ENCODE peak calls at places on chromosomes 5 and 9, in six cellular contexts. O is activated CD8-positive, alpha-beta T cell treated with anti-CD3 and anti-CD28 coated beads for 36 hours; Q is IMR-90; T is lower leg skin; Z is LNCaP clone FGC; P is fibroblast of pulmonary artery. H is an unnamed sample.

GRCh38 chr5:90221947-90222346 is 187.6 kb downstream of the CETN3 start:
- DNase-seq in Q (peak), T (no peak), O (no peak), Z (no peak), P (peak), H (no peak)

GRCh38 chr5:170338933-170339779 is 41.6 kb upstream of the LCP2 start:
- DNase-seq in Q (no peak), Z (no peak), P (no peak), T (peak), O (peak), H (peak)

GRCh38 chr9:34254141-34254913 is 74.7 kb downstream of the KIF24 start:
- DNase-seq in P (peak), Z (no peak), T (peak), Q (peak), O (no peak), H (no peak)

GRCh38 chr5:55714339-55714738 is 2.2 kb upstream of the SLC38A9 start:
- DNase-seq in P (no peak), Z (peak), Q (no peak), O (no peak), T (no peak), H (no peak)

GRCh38 chr9:120571443-120572257 is 8.3 kb downstream of the CDK5RAP2 start:
- DNase-seq in T (no peak), Q (peak), P (peak), Z (peak), O (no peak), H (no peak)

GRCh38 chr9:117485176-117485575 is 70.3 kb upstream of the ASTN2 start:
- DNase-seq in T (no peak), P (no peak), O (no peak), Q (no peak), Z (no peak), H (no peak)

GRCh38 chr5:126309860-126310259 is 113.3 kb upstream of the GRAMD2B start:
- DNase-seq in T (no peak), O (no peak), Q (no peak), P (no peak), Z (no peak), H (no peak)

GRCh38 chr9:32551491-32552049 is 557 bp upstream of the SMIM27 start:
- DNase-seq in O (peak), Q (peak), T (peak), P (peak), Z (no peak), H (peak)

GRCh38 chr9:104177003-104177611 is 83.0 kb downstream of the SMC2 start:
- DNase-seq in P (peak), O (no peak), Z (peak), Q (no peak), T (no peak), H (no peak)

GRCh38 chr5:141420855-141421488 is at the start of gene PCDHGA11:
- DNase-seq in Q (peak), Z (no peak), P (peak), T (no peak), O (peak), H (peak)

GRCh38 chr9:89986190-89986589 is 381.4 kb downstream of the GADD45G start:
- DNase-seq in T (no peak), Z (no peak), P (no peak), Q (no peak), O (peak), H (no peak)

GRCh38 chr5:75620184-75620959 is 9.1 kb downstream of the ANKDD1B start:
- DNase-seq in Q (no peak), T (no peak), Z (peak), P (no peak), O (no peak), H (no peak)

GRCh38 chr9:91001146-91001611 is 199.6 kb downstream of the SYK start:
- DNase-seq in T (no peak), P (peak), Z (peak), O (no peak), Q (peak), H (no peak)

GRCh38 chr9:109264865-109265532 is 55.9 kb downstream of the EPB41L4B start:
- DNase-seq in O (no peak), P (no peak), T (peak), Z (no peak), Q (no peak), H (no peak)

GRCh38 chr9:22008662-22009562 is at the start of gene CDKN2B:
- DNase-seq in T (peak), O (peak), P (peak), Q (peak), Z (peak), H (peak)

GRCh38 chr9:99090366-99091130 is 14.4 kb upstream of the TGFBR1 start:
- DNase-seq in T (no peak), Q (no peak), Z (no peak), P (no peak), O (no peak), H (no peak)

GRCh38 chr5:88886252-88886651 is 3.3 kb upstream of the MEF2C start:
- DNase-seq in O (no peak), P (no peak), Q (no peak), Z (no peak), T (no peak), H (no peak)

GRCh38 chr9:132245465-132245864 is 83.6 kb downstream of the NTNG2 start:
- DNase-seq in P (no peak), O (no peak), Q (no peak), T (no peak), Z (no peak), H (no peak)

GRCh38 chr5:169636477-169637084 is 494 bp upstream of the DOCK2 start:
- DNase-seq in T (no peak), Q (no peak), Z (no peak), P (no peak), O (no peak), H (no peak)

GRCh38 chr9:123049589-123050222 is 16.2 kb downstream of the GPR21 start:
- DNase-seq in T (no peak), O (no peak), Z (peak), Q (peak), P (peak), H (no peak)

GRCh38 chr9:33111621-33112020 is 35.1 kb upstream of the SMU1 start:
- DNase-seq in T (peak), P (no peak), O (no peak), Z (no peak), Q (no peak), H (no peak)

GRCh38 chr9:16092142-16092541 is 539.3 kb downstream of the CCDC171 start:
- DNase-seq in Z (no peak), P (no peak), Q (no peak), O (no peak), T (no peak), H (no peak)

GRCh38 chr9:117528225-117528624 is 113.4 kb upstream of the ASTN2 start:
- DNase-seq in P (no peak), Q (no peak), T (no peak), Z (no peak), O (no peak), H (no peak)

GRCh38 chr9:119836036-119836435 is 466.8 kb upstream of the BRINP1 start:
- DNase-seq in Q (no peak), P (no peak), Z (no peak), O (no peak), T (no peak), H (no peak)

GRCh38 chr9:105328872-105329728 is 84.6 kb downstream of the SLC44A1 start:
- DNase-seq in T (no peak), O (no peak), P (no peak), Q (no peak), Z (no peak), H (no peak)

GRCh38 chr5:34656700-34657549 is 797 bp downstream of the RAI14 start:
- DNase-seq in Z (no peak), Q (no peak), T (peak), P (no peak), O (peak), H (peak)

GRCh38 chr5:26009742-26010141 is 1028.6 kb downstream of the CDH9 start:
- DNase-seq in Z (no peak), O (no peak), T (no peak), Q (no peak), P (no peak), H (no peak)
- TF ChIP-seq CTCF in Z (peak), O (no peak), T (no peak), Q (no peak), P (no peak), H (no peak)

GRCh38 chr5:61198606-61199005 is 36.3 kb upstream of the SMIM15 start:
- DNase-seq in T (no peak), Z (no peak), P (no peak), Q (no peak), O (no peak), H (no peak)
- TF ChIP-seq CTCF in T (no peak), Z (no peak), P (no peak), Q (no peak), O (no peak), H (no peak)

GRCh38 chr9:114507726-114508125 is 2.5 kb upstream of the WHRN start:
- DNase-seq in P (peak), O (peak), Q (peak), Z (no peak), T (no peak), H (peak)
- TF ChIP-seq CTCF in P (peak), O (peak), Q (peak), Z (peak), T (no peak), H (peak)

GRCh38 chr9:2620876-2621677 is 510 bp upstream of the VLDLR start:
- DNase-seq in Z (peak), P (peak), O (peak), Q (peak), T (peak), H (no peak)
- TF ChIP-seq CTCF in Z (peak), P (peak), O (no peak), Q (peak), T (no peak), H (no peak)

DNA sequence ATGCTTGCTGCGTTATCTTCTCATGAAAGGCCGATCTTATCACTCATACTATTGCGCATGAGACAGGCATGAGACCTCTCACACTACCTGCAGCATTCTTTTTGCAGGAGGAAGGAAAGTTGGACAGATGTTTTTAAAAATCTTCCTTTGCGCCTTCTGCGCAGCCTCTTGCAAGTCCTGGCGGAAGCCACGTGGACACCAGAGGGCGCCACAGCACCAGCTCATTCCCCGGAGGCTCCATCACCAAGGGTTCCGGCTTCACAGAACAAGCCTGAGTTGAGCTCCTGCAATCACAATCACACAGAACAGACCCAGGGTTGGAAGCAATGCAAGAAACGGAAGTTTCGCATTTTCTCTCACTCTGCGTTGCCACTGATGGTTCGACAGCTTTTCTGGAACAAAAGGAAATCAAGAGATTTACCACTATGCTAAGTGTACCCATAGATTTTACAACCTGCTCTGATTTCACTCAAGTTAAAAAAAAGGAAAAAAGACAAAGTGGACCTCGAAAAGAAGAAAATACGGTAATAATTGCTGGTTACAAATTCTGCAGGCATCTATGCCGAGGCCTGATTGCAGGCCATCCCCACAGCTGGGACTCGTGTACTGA is 304.8 kb upstream of the MSX2 start:
- DNase-seq in T (peak), Q (peak), O (peak), P (peak), Z (peak), H (peak)
- TF ChIP-seq CTCF in T (no peak), Q (peak), O (peak), P (peak), Z (peak), H (peak)

DNA sequence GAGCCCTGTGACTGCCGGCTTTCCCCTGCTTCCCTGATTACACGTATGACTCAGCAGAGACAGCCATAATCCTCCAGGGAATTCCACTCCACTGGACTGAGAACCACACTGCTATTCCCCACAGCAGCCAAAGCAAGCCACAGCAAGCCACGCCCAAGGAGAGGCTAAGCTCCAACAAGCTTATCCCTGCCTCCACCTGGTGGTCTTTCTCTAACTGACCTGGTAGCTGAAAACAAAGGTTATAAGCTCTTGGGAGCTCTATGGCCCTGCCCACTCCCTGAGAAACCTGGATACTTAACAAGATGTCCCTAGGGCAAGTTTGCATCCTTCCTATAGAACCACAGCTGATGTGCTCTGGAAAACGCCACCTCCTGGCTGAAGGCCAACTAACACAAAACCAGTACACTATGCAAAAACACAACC is 613.7 kb upstream of the CDH18 start:
- DNase-seq in T (no peak), Z (no peak), P (peak), O (no peak), Q (no peak), H (no peak)
- TF ChIP-seq CTCF in T (no peak), Z (no peak), P (no peak), O (no peak), Q (no peak), H (no peak)